ENCODE peak calls at places on chromosomes 13 and 19, in four cellular contexts. O is KG1; B is stimulated activated CD4-positive, alpha-beta T cell treated with anti-CD3 and anti-CD28 coated beads, TNF-alpha, amount 100 ng/mL, for 24 hours; V is activated CD4-positive, alpha-beta T cell treated with anti-CD3 and anti-CD28 coated beads, Interleukin-2, amount 50 U/mL, for 1 hour. E is an unnamed sample.

GRCh38 chr19:925087-925911 is 536 bp upstream of the ARID3A start:
- DNase-seq in O (peak; percentile 94), B (peak; percentile 74), V (peak; percentile 70), E (peak; percentile 71)

GRCh38 chr13:37107868-37108267 is 2.4 kb upstream of the CSNK1A1L start:
- DNase-seq in O (no peak), B (no peak), V (no peak), E (no peak)

GRCh38 chr19:18379803-18380747 is 5.9 kb upstream of the GDF15 start:
- DNase-seq in O (no peak), B (no peak), V (no peak), E (no peak)

GRCh38 chr19:2399582-2399981 is 27.8 kb downstream of the TIMM13 start:
- DNase-seq in O (no peak), B (no peak), V (no peak), E (no peak)

GRCh38 chr13:30466358-30466714 is 600 bp upstream of the HMGB1 start:
- DNase-seq in O (peak; percentile 42), B (peak; percentile 19), V (no peak), E (no peak)

GRCh38 chr13:38914070-38914469 is 76.6 kb downstream of the STOML3 start:
- DNase-seq in O (no peak), B (no peak), V (no peak), E (no peak)

GRCh38 chr19:1041835-1042685 is 2.2 kb downstream of the ABCA7 start:
- DNase-seq in O (no peak), B (no peak), V (no peak), E (no peak)

GRCh38 chr19:48752511-48753365 is at the start of gene FUT1:
- DNase-seq in O (no peak), B (peak; percentile 22), V (peak; percentile 39), E (peak; percentile 11)

GRCh38 chr19:46133101-46133627 is 8.7 kb upstream of the IGFL3 start:
- DNase-seq in O (no peak), B (no peak), V (no peak), E (no peak)

GRCh38 chr19:41616785-41617621 is 9.9 kb downstream of the CEACAM4 start:
- DNase-seq in O (no peak), B (no peak), V (no peak), E (no peak)

GRCh38 chr19:30381366-30381765 is 9.2 kb downstream of the ZNF536 start:
- DNase-seq in O (no peak), B (no peak), V (no peak), E (no peak)

GRCh38 chr13:20703785-20704458 is 423 bp downstream of the IL17D start:
- DNase-seq in O (peak; percentile 22), B (peak; percentile 70), V (peak; percentile 65), E (peak; percentile 68)

GRCh38 chr13:85586422-85586831 is 212.8 kb downstream of the SLITRK6 start:
- DNase-seq in O (no peak), B (no peak), V (no peak), E (no peak)

GRCh38 chr19:10662384-10663251 is 8.5 kb downstream of the ILF3 start:
- DNase-seq in O (no peak), B (peak; percentile 32), V (no peak), E (peak; percentile 9)

GRCh38 chr13:49444517-49445395 is 682 bp downstream of the SETDB2 start:
- DNase-seq in O (peak; percentile 70), B (no peak), V (no peak), E (peak; percentile 5)

E was measured in stimulated activated naive CD4-positive, alpha-beta T cell treated with Interleukin-2 at 50 U/mL for 16 hours.